ENCODE peak calls at places on chromosomes 4 and X, in four cellular contexts. U is H1, B is HepG2, F is K562. J is an unnamed sample. For H3K27me3, the result is how much of the 10 kb centered on the place peaks cover.

GRCh38 chr4:74410272-74410671 is 34.7 kb upstream of the AREG start:
- DNase-seq in F (no peak), U (no peak), B (no peak), J (no peak)

GRCh38 chr4:632391-632790 is 7.0 kb downstream of the PDE6B start:
- DNase-seq in B (no peak), U (no peak), F (no peak), J (no peak)

GRCh38 chrX:7596822-7597221 is 246.1 kb upstream of the VCX start:
- DNase-seq in F (no peak), B (no peak), U (no peak), J (no peak)

GRCh38 chr4:26181616-26182015 is 139.2 kb upstream of the RBPJ start:
- DNase-seq in F (no peak), B (no peak), U (no peak), J (no peak)

GRCh38 chrX:10755477-10756334 is 135.3 kb upstream of the MID1 start:
- DNase-seq in U (no peak), B (no peak), F (no peak), J (peak)

GRCh38 chr4:6491235-6491634 is 18.8 kb upstream of the PPP2R2C start:
- DNase-seq in U (peak), B (no peak), F (no peak), J (no peak)

GRCh38 chr4:73070072-73070385 is 513 bp upstream of the COX18 start:
- DNase-seq in B (no peak), F (no peak), U (no peak), J (no peak)

GRCh38 chrX:23931149-23931604 is 23.4 kb downstream of the CXorf58 start:
- DNase-seq in U (no peak), B (no peak), F (no peak), J (no peak)

GRCh38 chr4:1368421-1369090 is 21.5 kb downstream of the UVSSA start:
- DNase-seq in B (no peak), F (no peak), U (peak), J (no peak)

GRCh38 chrX:70176938-70177533 is at the start of gene DGAT2L6:
- DNase-seq in U (no peak), B (no peak), F (peak), J (no peak)

GRCh38 chr4:33737721-33738120 is 2506.6 kb downstream of the ARAP2 start:
- DNase-seq in B (no peak), U (no peak), F (no peak), J (no peak)

GRCh38 chr4:144649646-144650045 is 3.7 kb downstream of the HHIP start:
- DNase-seq in U (no peak), F (no peak), B (no peak), J (peak)

DNA sequence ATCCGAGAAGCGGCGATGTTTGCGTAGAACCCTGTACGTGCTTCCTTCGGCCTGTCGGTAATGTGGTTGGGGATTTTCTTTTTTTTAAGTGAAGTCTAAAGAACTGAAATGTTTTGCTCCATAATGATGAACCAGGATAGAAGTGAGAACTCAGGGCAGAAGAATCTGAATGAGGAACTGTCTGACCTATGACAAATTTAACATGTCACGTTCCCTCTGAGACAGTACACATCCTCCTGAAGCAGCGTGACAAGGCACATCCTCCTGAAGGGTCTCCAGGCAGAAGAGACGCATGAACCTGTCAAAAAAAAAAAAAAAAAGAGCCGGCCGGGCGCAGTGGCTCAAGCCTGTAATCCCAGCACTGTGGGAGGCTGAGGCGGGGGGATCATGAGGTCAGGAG is 6.2 kb downstream of the CSF2RA start:
- DNase-seq in F (no peak), B (no peak), U (no peak), J (no peak)
- TF ChIP-seq JUN in F (no peak), B (no peak), U (no peak), J (no peak)

DNA sequence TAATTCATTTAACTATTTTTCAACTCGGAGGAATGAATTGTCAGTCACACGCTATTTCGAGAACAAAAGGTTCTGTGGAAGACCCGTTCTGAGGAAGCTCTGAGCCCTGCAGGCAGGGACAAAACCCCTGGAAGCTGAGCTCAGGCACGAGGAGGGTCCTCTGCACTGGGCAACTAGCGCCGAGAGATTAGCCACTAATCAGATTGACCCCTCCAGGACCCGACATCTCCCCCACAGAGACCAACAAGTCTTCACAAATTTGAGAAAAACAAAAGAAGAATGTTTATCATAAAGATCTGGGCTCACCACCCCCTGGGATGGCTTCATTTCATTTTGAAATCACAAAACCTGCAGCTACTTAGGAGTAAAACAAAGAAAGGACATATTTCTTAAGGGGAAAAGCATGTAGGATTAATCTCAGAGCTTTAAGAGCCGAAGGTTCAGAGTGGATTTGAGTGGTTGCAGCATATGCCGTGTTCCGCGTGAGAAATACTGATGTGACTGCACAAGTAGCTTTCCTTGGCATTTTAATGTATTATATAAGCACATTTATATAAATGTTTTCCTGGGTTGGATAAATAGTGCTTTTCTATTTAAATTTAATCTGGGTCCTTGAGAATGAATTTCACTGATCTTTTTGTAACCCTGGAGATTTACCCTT is 41.8 kb downstream of the ADRA2C start:
- DNase-seq in F (no peak), U (no peak), B (no peak), J (no peak)
- H3K27me3 ChIP-seq in F (under half), U (under half), B (under half), J (under half)

GRCh38 chrX:120773801-120774200 is 101.9 kb downstream of the CT47B1 start:
- DNase-seq in U (no peak), B (no peak), F (no peak), J (no peak)

GRCh38 chrX:120781416-120781815 is 94.2 kb downstream of the CT47B1 start:
- DNase-seq in U (no peak), F (no peak), B (no peak), J (peak)

GRCh38 chrX:120774611-120775010 is 101.1 kb downstream of the CT47B1 start:
- DNase-seq in B (no peak), U (no peak), F (no peak), J (no peak)

DNA sequence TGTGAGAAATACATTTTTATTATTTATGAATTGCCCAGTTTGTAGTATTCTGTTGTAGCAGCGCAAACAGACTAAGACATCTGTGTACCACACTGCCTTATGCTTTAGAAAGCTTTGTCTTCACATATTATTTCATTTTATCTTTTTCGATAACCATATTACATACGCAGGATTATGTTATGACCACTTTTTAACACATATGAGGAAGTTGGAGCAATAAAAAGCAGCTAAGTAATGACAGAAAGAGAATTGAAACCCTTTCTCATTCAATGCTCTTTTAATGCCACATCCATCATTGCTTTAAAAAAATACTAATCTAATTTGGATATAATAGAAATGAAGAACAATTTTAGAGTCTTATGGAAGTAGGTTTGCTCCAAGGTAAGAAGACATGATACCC is 99.7 kb downstream of the CT47B1 start:
- DNase-seq in B (no peak), U (no peak), F (no peak), J (no peak)
- H3K4me2 ChIP-seq in B (no peak), U (no peak), F (no peak), J (no peak)

GRCh38 chr4:101294591-101294990 is 52.7 kb downstream of the PPP3CA start:
- DNase-seq in B (no peak), U (no peak), F (no peak), J (no peak)

GRCh38 chr4:101304916-101305315 is 42.4 kb downstream of the PPP3CA start:
- DNase-seq in U (no peak), B (peak), F (no peak), J (no peak)

GRCh38 chr4:101299021-101299420 is 48.3 kb downstream of the PPP3CA start:
- DNase-seq in F (no peak), U (no peak), B (no peak), J (no peak)

DNA sequence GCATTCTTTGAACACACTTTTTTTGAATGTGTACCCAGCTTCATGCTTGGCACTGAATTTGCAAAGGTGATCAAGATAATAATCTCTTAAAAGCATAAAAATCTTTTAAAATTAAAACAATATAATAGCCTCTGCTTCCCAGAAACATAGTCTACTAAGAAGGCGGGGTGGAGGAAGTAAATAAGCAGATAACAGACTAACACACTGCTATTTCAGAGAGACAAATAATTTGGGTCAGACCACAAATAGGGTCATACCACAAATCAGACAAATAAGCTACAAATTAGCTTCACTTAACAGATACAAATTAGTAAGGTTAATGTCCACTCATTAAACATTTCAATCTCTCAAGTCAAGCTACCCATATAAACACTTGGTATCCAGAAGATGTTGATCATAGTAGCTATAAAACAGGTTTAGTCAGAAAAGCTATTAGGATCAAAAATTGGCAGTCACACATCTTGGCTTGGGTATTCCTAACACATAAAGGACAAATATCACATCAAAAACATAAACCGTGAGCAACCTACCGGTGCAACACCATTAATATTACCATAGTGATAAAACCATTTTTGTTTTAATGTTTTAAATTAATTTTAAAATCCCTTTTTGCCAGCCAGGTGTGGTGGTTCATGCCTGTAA is 47.3 kb downstream of the PPP3CA start:
- DNase-seq in U (no peak), F (no peak), B (no peak), J (no peak)
- TF ChIP-seq JUN in U (no peak), F (no peak), B (no peak), J (no peak)

DNA sequence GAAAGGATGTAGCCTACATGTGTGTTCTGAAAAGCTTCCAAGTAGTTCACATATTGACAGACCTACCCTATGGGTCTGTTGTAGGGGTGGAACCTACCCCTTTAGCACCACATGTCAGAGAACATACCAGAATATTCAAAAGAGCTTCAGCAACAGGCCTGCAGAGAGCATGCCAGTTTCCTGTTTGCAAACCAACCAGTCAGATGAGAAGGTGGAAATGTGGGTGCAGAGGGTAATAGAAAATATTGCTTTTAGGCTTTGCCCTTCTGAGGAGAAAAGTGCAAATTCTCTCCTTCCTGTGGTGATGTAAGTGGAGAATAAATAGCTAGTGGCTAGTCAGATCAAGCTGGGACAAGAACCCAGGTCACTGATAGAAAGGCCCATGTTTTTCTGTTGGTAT is 16.4 kb downstream of the INTS6L start:
- DNase-seq in U (no peak), F (no peak), B (no peak), J (no peak)
- H3K27me3 ChIP-seq in U (under half), F (under half), B (under half), J (under half)

J was measured in endothelial cell of umbilical vein.